ENCODE peak calls at places on chromosomes 6 and 20, in eight cellular contexts. V is mesenchymal stem cell; R is fibroblast of lung; O is aorta; Q is HCT116; Y is RWPE2; T is CD8-positive, alpha-beta T cell; J is cardiac muscle cell. Z is an unnamed sample.

GRCh38 chr6:43368517-43369160 is 808 bp downstream of the ZNF318 start:
- DNase-seq in Q (no peak), J (peak), R (peak), O (peak), Y (no peak), T (peak), V (peak), Z (peak)

GRCh38 chr6:43054206-43054943 is 724 bp upstream of the CUL7 start:
- DNase-seq in Y (no peak), O (no peak), V (no peak), Q (no peak), R (peak), J (no peak), T (no peak), Z (no peak)

GRCh38 chr6:44446626-44447297 is 59.3 kb downstream of the CDC5L start:
- DNase-seq in Q (no peak), R (peak), T (no peak), O (no peak), J (peak), Y (no peak), V (peak), Z (no peak)

GRCh38 chr6:22082278-22082677 is 214.6 kb downstream of the PRL start:
- DNase-seq in O (no peak), Y (no peak), Q (no peak), V (no peak), T (no peak), J (peak), R (peak), Z (no peak)

GRCh38 chr6:112216699-112217551 is 37.4 kb downstream of the LAMA4 start:
- DNase-seq in Y (no peak), R (peak), T (no peak), Q (no peak), J (peak), O (no peak), V (peak), Z (no peak)

GRCh38 chr6:5215181-5215580 is 45.6 kb downstream of the LYRM4 start:
- DNase-seq in V (peak), O (no peak), J (peak), T (no peak), R (peak), Y (no peak), Q (no peak), Z (no peak)

GRCh38 chr6:152745509-152746171 is 5.0 kb upstream of the VIP start:
- DNase-seq in J (no peak), R (no peak), Q (no peak), Y (no peak), V (no peak), O (no peak), T (no peak), Z (no peak)

GRCh38 chr6:33088258-33088930 is 12.6 kb downstream of the HLA-DPB1 start:
- DNase-seq in T (no peak), Q (peak), J (no peak), V (no peak), Y (no peak), R (peak), O (no peak), Z (no peak)

GRCh38 chr6:149037026-149037734 is 280.3 kb upstream of the TAB2 start:
- DNase-seq in Y (no peak), J (peak), O (no peak), R (peak), Q (no peak), V (no peak), T (no peak), Z (no peak)

GRCh38 chr6:31383149-31383548 is 20.2 kb upstream of the MICA start:
- DNase-seq in T (no peak), V (peak), Q (no peak), Y (no peak), R (peak), O (no peak), J (no peak), Z (no peak)

GRCh38 chr6:11848252-11848651 is 69.6 kb upstream of the ADTRP start:
- DNase-seq in J (no peak), Y (no peak), V (no peak), O (no peak), T (no peak), Q (no peak), R (peak), Z (no peak)

GRCh38 chr20:50221501-50222323 is 31.1 kb downstream of the CEBPB start:
- DNase-seq in J (peak), R (peak), Y (peak), T (no peak), V (peak), Q (no peak), O (peak), Z (no peak)

GRCh38 chr6:31158863-31159855 is 770 bp downstream of the TCF19 start:
- DNase-seq in O (no peak), T (peak), J (peak), V (peak), R (peak), Q (no peak), Y (no peak), Z (no peak)

GRCh38 chr6:29424575-29424974 is 9.8 kb downstream of the OR12D1 start:
- DNase-seq in O (no peak), Y (no peak), V (no peak), R (no peak), Q (no peak), J (no peak), T (no peak), Z (no peak)
- H3K27ac ChIP-seq in O (no peak), Y (no peak), V (no peak), R (no peak), Q (no peak), J (no peak), T (no peak), Z (no peak)

DNA sequence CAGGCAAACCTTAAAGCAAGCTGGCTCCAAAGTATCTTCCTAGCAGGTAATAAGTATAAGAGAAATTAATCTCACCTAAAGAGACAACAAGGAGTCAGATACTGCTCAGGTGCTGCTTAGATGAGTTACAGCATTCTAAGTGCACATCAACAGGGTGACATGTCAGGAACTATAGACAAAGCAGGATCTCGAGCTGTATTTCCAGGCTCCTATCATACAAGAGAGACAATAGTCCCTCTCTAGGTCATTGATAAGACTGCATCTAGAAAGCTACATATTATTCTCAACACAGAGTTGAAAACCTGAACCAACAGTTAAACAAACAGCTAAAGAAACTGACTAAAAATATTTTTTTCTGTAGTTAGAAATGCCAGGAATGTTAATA is 3.9 kb downstream of the PTPRK start:
- DNase-seq in T (no peak), V (peak), Y (no peak), O (no peak), R (no peak), Q (no peak), J (no peak), Z (no peak)
- H3K27ac ChIP-seq in T (no peak), V (peak), Y (peak), O (no peak), R (peak), Q (no peak), J (no peak), Z (peak)

DNA sequence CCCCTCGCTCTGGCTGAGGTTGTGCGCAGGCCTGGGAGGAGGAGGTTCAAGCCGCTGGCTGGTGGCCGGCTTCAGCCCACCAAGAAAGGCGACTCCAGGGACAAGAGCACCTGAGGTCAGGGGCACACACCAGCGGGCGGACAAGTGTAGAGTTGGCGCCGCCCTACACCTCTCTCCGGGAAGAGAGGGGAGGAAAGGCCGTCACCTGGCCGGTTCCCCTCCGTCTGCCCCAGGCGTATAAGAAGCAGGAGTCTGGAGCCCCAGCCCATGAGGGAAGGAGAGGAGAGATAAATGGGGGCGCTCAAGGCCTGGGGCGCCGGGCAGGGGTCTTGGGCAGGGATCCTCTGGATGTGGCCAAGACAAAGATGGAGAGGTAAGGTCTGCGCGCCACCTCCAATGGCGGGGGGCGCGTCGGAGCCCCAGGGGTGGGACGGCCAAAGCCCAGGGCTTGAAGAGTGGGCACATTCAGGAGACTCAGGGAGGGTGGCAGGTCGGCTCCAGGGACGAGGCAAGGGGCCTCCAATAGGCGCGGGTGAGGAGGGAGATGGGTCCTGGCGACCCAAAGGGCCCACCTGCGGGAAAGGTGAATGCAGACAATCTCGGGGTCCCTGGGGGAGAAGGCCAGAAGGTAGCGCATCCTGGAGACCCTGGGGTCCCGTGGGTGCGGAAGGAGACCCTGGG is 826 bp downstream of the RIMS4 start:
- DNase-seq in Q (no peak), T (no peak), R (no peak), V (no peak), J (no peak), O (no peak), Y (peak), Z (no peak)
- H3K27ac ChIP-seq in Q (no peak), T (no peak), R (no peak), V (no peak), J (no peak), O (no peak), Y (no peak), Z (no peak)

GRCh38 chr6:157989541-157990289 is 8.1 kb downstream of the SYNJ2 start:
- DNase-seq in O (peak), V (peak), J (peak), Q (no peak), R (peak), Y (peak), T (no peak), Z (peak)
- H3K27ac ChIP-seq in O (no peak), V (peak), J (no peak), Q (peak), R (peak), Y (no peak), T (peak), Z (peak)

Z was measured in psoas muscle.